ENCODE peak calls at places on chromosomes 1 and 21, in four cellular contexts. C is K562, L is HepG2, O is GM12878. H is an unnamed sample.

GRCh38 chr1:224183591-224184312 is 712 bp downstream of the DEGS1 start:
- DNase-seq in O (no peak), L (peak), C (peak), H (peak)

GRCh38 chr1:233433436-233434213 is 106.1 kb downstream of the MAP3K21 start:
- DNase-seq in O (no peak), L (no peak), C (no peak), H (no peak)

GRCh38 chr1:167627615-167627864 is 2.5 kb upstream of the RCSD1 start:
- DNase-seq in L (no peak), O (no peak), C (no peak), H (no peak)

GRCh38 chr1:115782571-115783281 is 14.2 kb upstream of the CASQ2 start:
- DNase-seq in O (no peak), C (no peak), L (no peak), H (no peak)

GRCh38 chr1:53544731-53545515 is 85.7 kb downstream of the DMRTB1 start:
- DNase-seq in L (no peak), O (no peak), C (no peak), H (no peak)

GRCh38 chr1:118154220-118154619 is 30.8 kb downstream of the SPAG17 start:
- DNase-seq in C (peak), L (no peak), O (peak), H (no peak)

GRCh38 chr1:160836561-160836960 is 26.1 kb downstream of the CD244 start:
- DNase-seq in O (no peak), C (no peak), L (no peak), H (no peak)

GRCh38 chr21:46099476-46099875 is 1.6 kb downstream of the COL6A2 start:
- DNase-seq in L (peak), O (no peak), C (peak), H (no peak)

GRCh38 chr1:155226910-155227260 is 18.4 kb downstream of the MTX1 start:
- DNase-seq in C (peak), L (peak), O (no peak), H (peak)

GRCh38 chr1:154158307-154159125 is 3.6 kb upstream of the NUP210L start:
- DNase-seq in O (peak), L (no peak), C (no peak), H (no peak)

GRCh38 chr21:25813917-25814316 is 79.1 kb downstream of the GABPA start:
- DNase-seq in C (no peak), O (no peak), L (no peak), H (no peak)

GRCh38 chr1:236282159-236282716 is 480 bp upstream of the ERO1B start:
- DNase-seq in C (no peak), O (no peak), L (no peak), H (no peak)

GRCh38 chr1:19668893-19669292 is 4.2 kb downstream of the HTR6 start:
- DNase-seq in O (no peak), C (no peak), L (no peak), H (no peak)

GRCh38 chr1:54664364-54664763 is 22.8 kb downstream of the MROH7 start:
- DNase-seq in L (no peak), O (no peak), C (no peak), H (no peak)

GRCh38 chr1:182806015-182806678 is 16.6 kb downstream of the NPL start:
- DNase-seq in L (peak), O (no peak), C (peak), H (peak)

GRCh38 chr1:109530457-109531204 is 9.0 kb upstream of the GPR61 start:
- DNase-seq in L (no peak), C (no peak), O (no peak), H (no peak)

GRCh38 chr21:16315223-16315622 is 585.4 kb downstream of the USP25 start:
- DNase-seq in O (no peak), L (no peak), C (no peak), H (no peak)

GRCh38 chr1:173871091-173871490 is 2.9 kb downstream of the ZBTB37 start:
- DNase-seq in O (no peak), C (peak), L (no peak), H (no peak)

GRCh38 chr1:204929487-204930185 is 59.0 kb downstream of the NFASC start:
- DNase-seq in O (no peak), C (no peak), L (no peak), H (no peak)

GRCh38 chr1:158112994-158113758 is 67.5 kb upstream of the CD1D start:
- DNase-seq in O (no peak), L (no peak), C (no peak), H (peak)

GRCh38 chr21:32538147-32538792 is 47.1 kb downstream of the TCP10L start:
- DNase-seq in O (no peak), L (no peak), C (no peak), H (no peak)

GRCh38 chr1:50148142-50148923 is 39.6 kb downstream of the ELAVL4 start:
- DNase-seq in L (no peak), C (no peak), O (no peak), H (no peak)

GRCh38 chr1:231395051-231395995 is 26.8 kb downstream of the EGLN1 start:
- DNase-seq in O (no peak), L (peak), C (no peak), H (no peak)

GRCh38 chr1:87435484-87435883 is 106.8 kb downstream of the LMO4 start:
- DNase-seq in C (peak), L (no peak), O (peak), H (no peak)

GRCh38 chr1:69693921-69694320 is 126.2 kb downstream of the LRRC7 start:
- DNase-seq in C (no peak), O (no peak), L (no peak), H (no peak)

GRCh38 chr1:116497660-116498059 is 73.2 kb downstream of the CD58 start:
- DNase-seq in L (no peak), O (no peak), C (no peak), H (no peak)

GRCh38 chr1:174940776-174941175 is 59.0 kb upstream of the CACYBP start:
- DNase-seq in L (no peak), O (no peak), C (no peak), H (no peak)

DNA sequence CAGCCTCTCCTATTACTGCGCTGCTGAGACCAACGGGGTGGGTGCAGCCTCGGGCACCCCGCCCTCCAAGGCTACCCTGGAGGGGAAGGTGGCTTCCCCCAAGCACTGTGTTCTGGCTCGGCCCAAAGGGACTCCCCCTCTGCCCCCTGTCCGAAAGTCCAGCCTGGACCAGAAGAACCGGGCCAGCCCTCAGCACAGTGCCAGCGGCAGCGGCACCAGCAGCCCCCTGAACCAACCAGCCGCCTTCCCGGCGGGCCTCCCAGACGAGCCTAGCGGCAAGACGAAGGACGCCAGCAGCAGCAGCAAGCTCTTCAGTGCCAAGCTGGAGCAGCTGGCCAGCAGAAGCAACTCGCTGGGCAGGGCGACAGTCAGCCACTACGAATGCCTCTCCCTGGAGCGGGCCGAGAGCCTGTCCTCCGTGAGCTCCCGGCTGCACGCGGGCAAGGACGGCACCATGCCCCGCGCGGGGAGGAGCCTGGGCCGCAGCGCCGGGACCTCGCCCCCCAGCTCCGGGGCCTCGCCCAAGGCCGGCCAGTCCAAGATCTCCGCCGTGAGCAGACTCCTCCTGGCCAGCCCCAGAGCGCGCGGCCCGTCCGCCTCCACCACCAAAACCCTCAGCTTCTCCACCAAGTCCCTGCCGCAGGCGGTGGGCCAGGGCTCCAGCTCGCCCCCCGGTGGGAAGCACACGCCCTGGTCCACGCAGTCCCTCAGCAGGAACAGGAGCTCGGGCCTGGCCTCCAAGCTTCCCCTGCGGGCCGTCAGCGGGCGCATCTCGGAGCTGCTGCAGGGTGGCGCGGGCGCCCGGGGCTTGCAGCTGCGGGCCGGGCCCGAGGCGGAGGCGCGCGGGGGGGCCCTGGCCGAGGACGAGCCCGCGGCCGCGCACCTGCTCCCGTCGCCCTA is 533.1 kb downstream of the KIF26B start:
- DNase-seq in O (no peak), L (no peak), C (no peak), H (no peak)
- TF ChIP-seq FOXK2 in O (no peak), L (no peak), C (no peak), H (no peak)

GRCh38 chr1:42766723-42767509 is at the start of the genes C1orf50 and P3H1:
- DNase-seq in O (peak), C (peak), L (peak), H (peak)

GRCh38 chr1:42765271-42765670 is 1.6 kb downstream of the P3H1 start:
- DNase-seq in L (no peak), O (no peak), C (no peak), H (no peak)

GRCh38 chr1:42768172-42768571 is 1.1 kb downstream of the C1orf50 start:
- DNase-seq in L (no peak), C (no peak), O (no peak), H (no peak)

GRCh38 chr1:42767510-42767924 is 468 bp downstream of the C1orf50 start:
- DNase-seq in L (peak), O (no peak), C (no peak), H (no peak)

DNA sequence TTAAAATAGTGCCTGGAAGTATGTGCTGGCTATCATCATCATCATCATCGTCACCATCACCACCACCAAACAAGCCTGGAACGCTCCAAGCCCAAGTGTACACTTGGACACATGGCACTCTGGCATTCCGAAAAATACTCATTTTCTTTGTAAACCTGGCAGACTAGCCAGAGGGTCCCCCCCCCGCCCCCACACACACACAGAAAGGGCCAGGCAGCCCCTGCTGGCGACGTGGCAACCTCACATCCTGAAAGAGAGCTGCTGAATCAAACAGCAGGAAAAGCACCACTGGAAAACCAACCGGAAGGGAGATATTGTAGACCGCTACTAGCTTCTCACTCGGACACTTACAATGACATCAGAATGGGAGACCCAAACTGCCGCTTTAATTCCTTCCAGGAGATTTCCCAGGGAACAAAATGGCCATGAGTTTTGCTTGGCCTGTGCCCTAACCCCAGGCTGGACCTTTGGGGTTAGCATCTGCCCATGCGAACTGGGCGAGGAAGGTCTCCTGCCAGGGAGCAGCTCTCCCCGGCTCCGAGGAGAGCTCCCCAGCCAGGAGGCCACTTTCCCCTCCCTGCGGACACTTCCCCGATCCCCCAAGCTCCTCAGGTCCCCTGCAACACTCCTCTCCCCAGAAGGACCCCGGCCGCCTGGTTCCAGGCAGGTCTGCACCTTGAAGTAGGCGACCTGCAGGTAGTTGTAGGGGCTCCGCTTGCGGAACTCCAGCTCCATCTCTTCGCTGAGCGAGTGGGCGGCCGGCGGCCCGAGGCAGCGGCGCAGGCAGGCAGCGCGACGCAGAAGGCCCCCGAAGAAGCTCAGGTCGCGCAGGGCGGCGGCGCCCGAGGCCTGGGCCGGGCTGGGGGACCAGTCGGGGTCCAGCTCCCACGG is 751 bp downstream of the P3H1 start:
- DNase-seq in C (peak), O (no peak), L (peak), H (peak)
- TF ChIP-seq FOXK2 in C (peak), O (no peak), L (no peak), H (no peak)

GRCh38 chr1:83026745-83027144 is 972.2 kb downstream of the TTLL7 start:
- DNase-seq in C (no peak), L (no peak), O (no peak), H (no peak)

GRCh38 chr1:83029050-83029449 is 969.9 kb downstream of the TTLL7 start:
- DNase-seq in O (no peak), C (no peak), L (no peak), H (no peak)

GRCh38 chr1:83033682-83034081 is 965.2 kb downstream of the TTLL7 start:
- DNase-seq in L (no peak), C (no peak), O (no peak), H (no peak)

GRCh38 chr1:83028467-83028866 is 970.5 kb downstream of the TTLL7 start:
- DNase-seq in C (no peak), O (no peak), L (no peak), H (no peak)

DNA sequence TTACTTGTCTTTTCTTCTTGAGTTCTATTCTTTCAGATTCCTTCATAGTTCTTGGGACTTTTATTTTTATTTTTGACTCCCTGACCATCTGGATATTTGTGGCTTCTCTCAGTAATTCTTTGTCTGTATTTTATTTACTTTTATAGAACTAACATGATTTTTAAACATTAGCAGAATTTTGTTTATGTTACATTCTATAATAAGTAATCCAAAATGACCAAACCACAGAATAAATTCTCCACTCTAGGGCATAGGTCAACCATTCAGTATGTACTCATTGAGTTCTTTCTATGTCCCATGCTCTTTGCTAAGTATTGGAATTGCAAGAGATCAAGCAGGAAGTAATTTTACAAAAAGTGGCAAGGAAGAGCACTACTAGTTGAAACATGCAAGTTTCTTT is 969.0 kb downstream of the TTLL7 start:
- DNase-seq in O (no peak), C (no peak), L (no peak), H (no peak)
- TF ChIP-seq FOXK2 in O (no peak), C (no peak), L (no peak), H (no peak)

DNA sequence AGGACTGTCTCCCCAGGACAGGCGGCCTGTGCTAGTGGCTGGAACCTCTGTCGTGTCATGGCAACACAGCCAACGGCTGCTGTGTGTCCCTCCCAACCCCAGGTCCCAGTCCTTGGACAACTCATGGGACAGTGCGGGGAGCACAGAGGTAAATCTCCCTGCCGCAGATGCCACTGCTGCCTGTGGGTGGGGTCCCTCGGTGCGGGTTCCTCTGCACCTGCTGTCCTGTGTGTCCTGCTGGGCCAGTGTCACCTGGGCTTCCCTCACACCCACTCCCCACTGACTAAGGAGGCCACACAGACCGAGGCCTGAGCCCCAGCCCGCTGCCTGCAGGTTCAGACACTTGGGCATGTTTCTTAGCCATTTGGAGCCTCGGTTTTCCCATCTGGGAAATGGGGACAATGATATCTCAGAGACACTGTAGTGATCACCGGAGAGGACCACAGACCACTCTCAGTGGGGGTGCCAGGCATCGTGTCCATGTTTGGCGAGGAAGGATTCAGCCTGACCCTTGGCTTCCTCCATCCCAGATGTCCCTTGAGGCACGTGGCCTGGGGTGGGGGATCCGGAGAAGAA is 96.5 kb downstream of the SIK1 start:
- DNase-seq in O (no peak), L (no peak), C (no peak), H (no peak)
- TF ChIP-seq FOXK2 in O (no peak), L (no peak), C (no peak), H (no peak)

GRCh38 chr1:152960452-152961044 is 9.9 kb upstream of the SPRR4 start:
- DNase-seq in O (no peak), L (no peak), C (peak), H (peak)

GRCh38 chr1:152961201-152961891 is 9.1 kb upstream of the SPRR4 start:
- DNase-seq in C (no peak), O (no peak), L (no peak), H (no peak)

GRCh38 chr1:152959801-152960451 is 10.5 kb upstream of the SPRR4 start:
- DNase-seq in C (no peak), O (no peak), L (no peak), H (no peak)

GRCh38 chr1:152957561-152957960 is 10.6 kb downstream of the SPRR5 start:
- DNase-seq in L (no peak), C (no peak), O (no peak), H (no peak)

DNA sequence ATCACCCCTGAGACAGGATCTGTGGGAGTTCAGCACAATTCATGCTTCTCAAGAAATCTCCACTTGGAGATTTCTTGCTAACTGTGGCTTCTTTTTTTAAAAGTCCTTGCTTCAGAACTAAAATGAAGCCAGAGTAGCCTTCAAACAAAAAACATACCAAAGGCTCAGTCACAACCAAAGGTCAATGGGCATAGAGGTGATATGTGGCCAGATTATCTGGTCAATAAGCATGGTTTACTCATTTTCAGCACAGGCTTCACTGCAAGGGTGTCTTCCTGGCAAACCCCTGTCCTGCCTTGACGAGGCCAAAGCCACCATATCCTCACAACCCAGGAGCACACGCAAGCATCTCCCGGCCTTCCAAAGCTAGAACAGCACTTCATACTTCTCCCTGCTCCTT is 11.2 kb upstream of the SPRR4 start:
- DNase-seq in O (no peak), L (no peak), C (no peak), H (no peak)
- TF ChIP-seq FOXK2 in O (no peak), L (no peak), C (no peak), H (no peak)

GRCh38 chr1:42002220-42002619 is 83.5 kb upstream of the HIVEP3 start:
- DNase-seq in C (no peak), L (no peak), O (no peak), H (no peak)

GRCh38 chr1:41998250-41998649 is 79.5 kb upstream of the HIVEP3 start:
- DNase-seq in C (no peak), O (no peak), L (no peak), H (no peak)

GRCh38 chr1:41999884-42000283 is 81.2 kb upstream of the HIVEP3 start:
- DNase-seq in L (no peak), O (no peak), C (no peak), H (no peak)

GRCh38 chr1:42003433-42003832 is 84.7 kb upstream of the HIVEP3 start:
- DNase-seq in C (no peak), O (no peak), L (no peak), H (no peak)

GRCh38 chr1:42000781-42001180 is 82.1 kb upstream of the HIVEP3 start:
- DNase-seq in O (no peak), L (no peak), C (no peak), H (no peak)
- TF ChIP-seq FOXK2 in O (no peak), L (no peak), C (no peak), H (no peak)

GRCh38 chr1:193241132-193241827 is 54.9 kb upstream of the B3GALT2 start:
- DNase-seq in L (no peak), C (no peak), O (no peak), H (no peak)
- TF ChIP-seq FOXK2 in L (no peak), C (no peak), O (no peak), H (no peak)

GRCh38 chr1:85626818-85627217 is 46.3 kb downstream of the CCN1 start:
- DNase-seq in O (no peak), C (no peak), L (no peak), H (no peak)

GRCh38 chr1:85623061-85623471 is 42.5 kb downstream of the CCN1 start:
- DNase-seq in L (no peak), C (no peak), O (no peak), H (no peak)

GRCh38 chr1:85624361-85624760 is 43.8 kb downstream of the CCN1 start:
- DNase-seq in L (no peak), C (no peak), O (no peak), H (no peak)

GRCh38 chr1:85629532-85629920 is 49.0 kb downstream of the CCN1 start:
- DNase-seq in L (peak), C (no peak), O (no peak), H (no peak)

GRCh38 chr1:85628791-85629531 is 48.4 kb downstream of the CCN1 start:
- DNase-seq in L (peak), C (peak), O (no peak), H (peak)
- TF ChIP-seq FOXK2 in L (no peak), C (no peak), O (no peak), H (no peak)

GRCh38 chr1:4797429-4797828 is 143.0 kb downstream of the AJAP1 start:
- DNase-seq in L (no peak), C (no peak), O (no peak), H (no peak)

GRCh38 chr1:4802024-4802423 is 147.6 kb downstream of the AJAP1 start:
- DNase-seq in O (no peak), L (no peak), C (no peak), H (no peak)

GRCh38 chr1:4796999-4797375 is 142.6 kb downstream of the AJAP1 start:
- DNase-seq in O (no peak), C (no peak), L (no peak), H (no peak)

GRCh38 chr1:4803335-4803734 is 148.9 kb downstream of the AJAP1 start:
- DNase-seq in L (no peak), C (no peak), O (no peak), H (no peak)

GRCh38 chr1:4801192-4801924 is 146.9 kb downstream of the AJAP1 start:
- DNase-seq in O (no peak), L (no peak), C (no peak), H (no peak)
- TF ChIP-seq FOXK2 in O (no peak), L (no peak), C (no peak), H (no peak)